ENCODE peak calls at places on chromosomes 7 and 10, in eight cellular contexts. One of them, this sample, is unnamed. For H3K27me3 and H3K4me1, the result is how much of the 10 kb centered on the place peaks cover.

GRCh38 chr10:133071801-133072595 is 15.7 kb upstream of the ADGRA1 start:
- DNase-seq in cardiac muscle cell: no peak
- DNase-seq in heart right ventricle: no peak
- DNase-seq in neuronal stem cell: no peak
- DNase-seq in aorta: no peak
- DNase-seq in left ventricle myocardium inferior: no peak
- DNase-seq in PC-3: no peak
- DNase-seq in MM.1S: no peak
- DNase-seq in this sample: no peak

GRCh38 chr10:42934351-42934811 is 142.5 kb upstream of the RET start:
- DNase-seq in aorta: no peak
- DNase-seq in cardiac muscle cell: no peak
- DNase-seq in neuronal stem cell: no peak
- DNase-seq in heart right ventricle: no peak
- DNase-seq in PC-3: no peak
- DNase-seq in MM.1S: no peak
- DNase-seq in left ventricle myocardium inferior: no peak
- DNase-seq in this sample: no peak

GRCh38 chr7:155119801-155120382 is 49.8 kb downstream of the HTR5A start:
- DNase-seq in MM.1S: no peak
- DNase-seq in left ventricle myocardium inferior: no peak
- DNase-seq in neuronal stem cell: no peak
- DNase-seq in cardiac muscle cell: no peak
- DNase-seq in aorta: no peak
- DNase-seq in PC-3: no peak
- DNase-seq in heart right ventricle: no peak
- DNase-seq in this sample: no peak

GRCh38 chr10:116699049-116699782 is 43.1 kb downstream of the HSPA12A start:
- DNase-seq in aorta: no peak
- DNase-seq in heart right ventricle: peak
- DNase-seq in MM.1S: no peak
- DNase-seq in left ventricle myocardium inferior: no peak
- DNase-seq in cardiac muscle cell: no peak
- DNase-seq in neuronal stem cell: no peak
- DNase-seq in PC-3: no peak
- DNase-seq in this sample: no peak

GRCh38 chr7:92042056-92042737 is 92.1 kb downstream of the CYP51A1 start:
- DNase-seq in heart right ventricle: no peak
- DNase-seq in neuronal stem cell: no peak
- DNase-seq in PC-3: no peak
- DNase-seq in cardiac muscle cell: no peak
- DNase-seq in aorta: no peak
- DNase-seq in MM.1S: no peak
- DNase-seq in left ventricle myocardium inferior: no peak
- DNase-seq in this sample: no peak

GRCh38 chr10:96138102-96138501 is 8.0 kb downstream of the ZNF518A start:
- DNase-seq in MM.1S: no peak
- DNase-seq in cardiac muscle cell: no peak
- DNase-seq in heart right ventricle: no peak
- DNase-seq in aorta: no peak
- DNase-seq in neuronal stem cell: no peak
- DNase-seq in left ventricle myocardium inferior: no peak
- DNase-seq in PC-3: no peak
- DNase-seq in this sample: no peak

GRCh38 chr7:368651-369475 is 78.9 kb downstream of the FOXL3 start:
- DNase-seq in aorta: peak
- DNase-seq in heart right ventricle: no peak
- DNase-seq in neuronal stem cell: no peak
- DNase-seq in PC-3: no peak
- DNase-seq in MM.1S: no peak
- DNase-seq in cardiac muscle cell: no peak
- DNase-seq in left ventricle myocardium inferior: peak
- DNase-seq in this sample: no peak

GRCh38 chr7:151795168-151795754 is 81.7 kb downstream of the PRKAG2 start:
- DNase-seq in neuronal stem cell: no peak
- DNase-seq in left ventricle myocardium inferior: peak
- DNase-seq in MM.1S: no peak
- DNase-seq in aorta: peak
- DNase-seq in PC-3: peak
- DNase-seq in cardiac muscle cell: no peak
- DNase-seq in heart right ventricle: no peak
- DNase-seq in this sample: no peak

GRCh38 chr10:6423004-6423403 is 157.1 kb downstream of the PRKCQ start:
- DNase-seq in left ventricle myocardium inferior: no peak
- DNase-seq in PC-3: no peak
- DNase-seq in neuronal stem cell: no peak
- DNase-seq in MM.1S: no peak
- DNase-seq in aorta: no peak
- DNase-seq in cardiac muscle cell: no peak
- DNase-seq in heart right ventricle: no peak
- DNase-seq in this sample: no peak

GRCh38 chr10:69497235-69497561 is 45.9 kb downstream of the TSPAN15 start:
- DNase-seq in PC-3: no peak
- DNase-seq in MM.1S: no peak
- DNase-seq in neuronal stem cell: no peak
- DNase-seq in cardiac muscle cell: no peak
- DNase-seq in aorta: no peak
- DNase-seq in left ventricle myocardium inferior: no peak
- DNase-seq in heart right ventricle: no peak
- DNase-seq in this sample: no peak

GRCh38 chr10:14240253-14241189 is 90.2 kb downstream of the FRMD4A start:
- DNase-seq in left ventricle myocardium inferior: no peak
- DNase-seq in heart right ventricle: no peak
- DNase-seq in neuronal stem cell: peak
- DNase-seq in MM.1S: no peak
- DNase-seq in cardiac muscle cell: peak
- DNase-seq in aorta: no peak
- DNase-seq in PC-3: no peak
- DNase-seq in this sample: no peak

GRCh38 chr10:119006451-119007210 is 22.9 kb upstream of the NANOS1 start:
- DNase-seq in cardiac muscle cell: peak
- DNase-seq in neuronal stem cell: no peak
- DNase-seq in MM.1S: no peak
- DNase-seq in left ventricle myocardium inferior: no peak
- DNase-seq in aorta: peak
- DNase-seq in PC-3: peak
- DNase-seq in heart right ventricle: no peak
- DNase-seq in this sample: peak

GRCh38 chr7:1693419-1693990 is 23.4 kb downstream of the ELFN1 start:
- DNase-seq in aorta: peak
- DNase-seq in neuronal stem cell: no peak
- DNase-seq in PC-3: no peak
- DNase-seq in MM.1S: no peak
- DNase-seq in cardiac muscle cell: no peak
- DNase-seq in heart right ventricle: no peak
- DNase-seq in left ventricle myocardium inferior: peak
- DNase-seq in this sample: peak

GRCh38 chr7:10913457-10913856 is 60.2 kb upstream of the PHF14 start:
- DNase-seq in left ventricle myocardium inferior: no peak
- DNase-seq in aorta: no peak
- DNase-seq in cardiac muscle cell: no peak
- DNase-seq in heart right ventricle: no peak
- DNase-seq in PC-3: no peak
- DNase-seq in neuronal stem cell: no peak
- DNase-seq in MM.1S: no peak
- DNase-seq in this sample: no peak

GRCh38 chr7:67105382-67105781 is 108.7 kb downstream of the TYW1 start:
- DNase-seq in PC-3: no peak
- DNase-seq in MM.1S: peak
- DNase-seq in cardiac muscle cell: peak
- DNase-seq in left ventricle myocardium inferior: no peak
- DNase-seq in aorta: no peak
- DNase-seq in heart right ventricle: no peak
- DNase-seq in neuronal stem cell: no peak
- DNase-seq in this sample: no peak

GRCh38 chr7:81934596-81935301 is 164.9 kb upstream of the HGF start:
- DNase-seq in MM.1S: no peak
- DNase-seq in PC-3: no peak
- DNase-seq in aorta: no peak
- DNase-seq in left ventricle myocardium inferior: no peak
- DNase-seq in cardiac muscle cell: peak
- DNase-seq in neuronal stem cell: no peak
- DNase-seq in heart right ventricle: no peak
- DNase-seq in this sample: no peak

GRCh38 chr7:27179503-27180430 is 5.3 kb downstream of the HOXA11 start:
- DNase-seq in neuronal stem cell: no peak
- DNase-seq in cardiac muscle cell: peak
- DNase-seq in left ventricle myocardium inferior: peak
- DNase-seq in heart right ventricle: no peak
- DNase-seq in aorta: peak
- DNase-seq in PC-3: peak
- DNase-seq in MM.1S: no peak
- DNase-seq in this sample: peak

GRCh38 chr7:132476541-132476940 is 99.7 kb downstream of the PLXNA4 start:
- DNase-seq in aorta: no peak
- DNase-seq in PC-3: no peak
- DNase-seq in MM.1S: no peak
- DNase-seq in heart right ventricle: no peak
- DNase-seq in left ventricle myocardium inferior: no peak
- DNase-seq in cardiac muscle cell: no peak
- DNase-seq in neuronal stem cell: no peak
- DNase-seq in this sample: no peak

GRCh38 chr7:132475669-132476116 is 100.6 kb downstream of the PLXNA4 start:
- DNase-seq in heart right ventricle: no peak
- DNase-seq in PC-3: no peak
- DNase-seq in neuronal stem cell: peak
- DNase-seq in MM.1S: no peak
- DNase-seq in cardiac muscle cell: no peak
- DNase-seq in aorta: no peak
- DNase-seq in left ventricle myocardium inferior: no peak
- DNase-seq in this sample: no peak

GRCh38 chr7:132485136-132485535 is 91.1 kb downstream of the PLXNA4 start:
- DNase-seq in PC-3: no peak
- DNase-seq in neuronal stem cell: no peak
- DNase-seq in left ventricle myocardium inferior: no peak
- DNase-seq in aorta: no peak
- DNase-seq in cardiac muscle cell: no peak
- DNase-seq in MM.1S: no peak
- DNase-seq in heart right ventricle: no peak
- DNase-seq in this sample: no peak

GRCh38 chr7:132482866-132483265 is 93.4 kb downstream of the PLXNA4 start:
- DNase-seq in left ventricle myocardium inferior: no peak
- DNase-seq in cardiac muscle cell: no peak
- DNase-seq in MM.1S: no peak
- DNase-seq in heart right ventricle: no peak
- DNase-seq in aorta: no peak
- DNase-seq in PC-3: no peak
- DNase-seq in neuronal stem cell: no peak
- DNase-seq in this sample: no peak

DNA sequence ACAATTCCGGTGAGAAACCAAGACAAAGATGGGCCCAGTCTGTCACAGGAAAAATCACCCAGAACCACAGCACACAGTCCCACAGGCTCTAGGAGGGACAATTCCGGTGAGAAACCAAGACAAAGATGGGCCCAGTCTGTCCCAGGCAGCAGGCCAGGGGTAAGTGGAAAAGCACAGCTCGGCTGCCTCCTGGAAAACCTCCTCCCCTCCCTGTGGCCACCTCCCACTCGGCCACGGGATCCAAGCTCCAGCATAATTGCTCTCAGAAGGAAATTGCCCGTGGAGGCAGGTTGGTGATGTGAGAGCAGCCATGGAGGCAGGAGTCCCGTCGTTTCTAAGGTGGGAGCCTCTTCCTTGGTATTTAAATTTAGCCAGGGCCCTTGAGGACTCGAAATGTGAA is 95.7 kb downstream of the PLXNA4 start:
- DNase-seq in neuronal stem cell: no peak
- DNase-seq in PC-3: no peak
- DNase-seq in left ventricle myocardium inferior: peak
- DNase-seq in heart right ventricle: peak
- DNase-seq in MM.1S: no peak
- DNase-seq in aorta: peak
- DNase-seq in cardiac muscle cell: no peak
- DNase-seq in this sample: peak
- H3K27me3 ChIP-seq in neuronal stem cell: under half
- H3K27me3 ChIP-seq in PC-3: under half
- H3K27me3 ChIP-seq in left ventricle myocardium inferior: under half
- H3K27me3 ChIP-seq in heart right ventricle: under half
- H3K27me3 ChIP-seq in MM.1S: under half
- H3K27me3 ChIP-seq in aorta: under half
- H3K27me3 ChIP-seq in cardiac muscle cell: under half
- H3K27me3 ChIP-seq in this sample: under half

DNA sequence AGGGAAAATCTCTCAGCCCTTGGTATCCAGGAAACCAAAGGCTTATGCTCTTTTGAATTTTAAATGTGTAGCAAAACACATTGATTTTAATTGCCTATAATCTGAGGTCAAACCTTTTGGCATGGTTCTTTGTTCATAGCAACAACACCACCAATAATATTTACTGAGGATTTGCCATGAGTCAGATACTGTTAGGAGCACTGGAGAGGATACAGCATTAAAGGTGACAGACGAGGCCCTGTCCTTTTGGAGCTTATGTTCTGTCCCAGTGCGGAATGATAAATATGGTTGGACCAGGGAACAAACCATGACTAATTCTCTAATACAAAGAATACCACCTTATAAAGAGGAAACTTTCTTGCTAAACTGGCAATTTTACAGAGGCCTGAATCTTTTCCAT is 176.6 kb downstream of the CTNNA3 start:
- DNase-seq in cardiac muscle cell: no peak
- DNase-seq in left ventricle myocardium inferior: no peak
- DNase-seq in heart right ventricle: no peak
- DNase-seq in neuronal stem cell: no peak
- DNase-seq in PC-3: peak
- DNase-seq in MM.1S: no peak
- DNase-seq in aorta: no peak
- DNase-seq in this sample: no peak
- H3K4me1 ChIP-seq in cardiac muscle cell: under half
- H3K4me1 ChIP-seq in left ventricle myocardium inferior: under half
- H3K4me1 ChIP-seq in heart right ventricle: under half
- H3K4me1 ChIP-seq in neuronal stem cell: under half
- H3K4me1 ChIP-seq in PC-3: under half
- H3K4me1 ChIP-seq in MM.1S: under half
- H3K4me1 ChIP-seq in aorta: under half
- H3K4me1 ChIP-seq in this sample: under half

GRCh38 chr7:25885057-25885576 is 266.9 kb upstream of the NFE2L3 start:
- DNase-seq in PC-3: no peak
- DNase-seq in heart right ventricle: no peak
- DNase-seq in left ventricle myocardium inferior: no peak
- DNase-seq in cardiac muscle cell: no peak
- DNase-seq in aorta: no peak
- DNase-seq in neuronal stem cell: no peak
- DNase-seq in MM.1S: no peak
- DNase-seq in this sample: no peak
- H3K27me3 ChIP-seq in PC-3: half or more
- H3K27me3 ChIP-seq in heart right ventricle: half or more
- H3K27me3 ChIP-seq in left ventricle myocardium inferior: half or more
- H3K27me3 ChIP-seq in cardiac muscle cell: under half
- H3K27me3 ChIP-seq in aorta: under half
- H3K27me3 ChIP-seq in neuronal stem cell: under half
- H3K27me3 ChIP-seq in MM.1S: under half
- H3K27me3 ChIP-seq in this sample: under half

GRCh38 chr10:89522463-89522862 is 12.9 kb downstream of the SLC16A12 start:
- DNase-seq in MM.1S: no peak
- DNase-seq in left ventricle myocardium inferior: no peak
- DNase-seq in aorta: no peak
- DNase-seq in neuronal stem cell: no peak
- DNase-seq in cardiac muscle cell: no peak
- DNase-seq in heart right ventricle: no peak
- DNase-seq in PC-3: peak
- DNase-seq in this sample: no peak
- H3K4me1 ChIP-seq in MM.1S: under half
- H3K4me1 ChIP-seq in left ventricle myocardium inferior: under half
- H3K4me1 ChIP-seq in aorta: under half
- H3K4me1 ChIP-seq in neuronal stem cell: under half
- H3K4me1 ChIP-seq in cardiac muscle cell: under half
- H3K4me1 ChIP-seq in heart right ventricle: under half
- H3K4me1 ChIP-seq in PC-3: under half
- H3K4me1 ChIP-seq in this sample: under half

This sample was measured in adrenal gland.